ENCODE peak calls at places on chromosomes 3 and 15, in six cellular contexts. W is H9, X is H1, T is neuronal stem cell, H is IMR-90, L is mesenchymal stem cell. A is an unnamed sample.

GRCh38 chr3:112086857-112087524 is 802 bp downstream of the C3orf52 start:
- DNase-seq in W (no peak), X (no peak), T (no peak), H (peak; percentile 57), L (peak; percentile 48), A (no peak)

GRCh38 chr15:84982301-84982920 is 755 bp downstream of the PDE8A start:
- DNase-seq in W (peak; percentile 48), X (no peak), T (no peak), H (peak; percentile 18), L (peak; percentile 51), A (peak; percentile 52)

GRCh38 chr3:127697531-127698240 is 24.9 kb downstream of the ABTB1 start:
- DNase-seq in W (peak; percentile 84), X (peak; percentile 72), T (peak; percentile 47), H (peak; percentile 90), L (peak; percentile 84), A (peak; percentile 86)

GRCh38 chr3:18393906-18394305 is 31.2 kb downstream of the SATB1 start:
- DNase-seq in W (no peak), X (no peak), T (no peak), H (peak; percentile 16), L (peak; percentile 2), A (no peak)

GRCh38 chr15:90004671-90005070 is 3.5 kb downstream of the ZNF710 start:
- DNase-seq in W (no peak), X (no peak), T (no peak), H (peak; percentile 99), L (peak; percentile 97), A (no peak)

GRCh38 chr15:83207622-83208356 is at the start of gene HDGFL3:
- DNase-seq in W (peak; percentile 77), X (peak; percentile 85), T (peak; percentile 67), H (peak; percentile 39), L (peak; percentile 66), A (peak; percentile 77)

GRCh38 chr3:20140881-20141280 is 45.1 kb downstream of the SGO1 start:
- DNase-seq in W (no peak), X (no peak), T (no peak), H (no peak), L (no peak), A (no peak)

GRCh38 chr15:31482122-31482922 is 155.7 kb downstream of the KLF13 start:
- DNase-seq in W (peak; percentile 29), X (no peak), T (no peak), H (no peak), L (no peak), A (no peak)

GRCh38 chr15:40825661-40826088 is 2.8 kb downstream of the PPP1R14D start:
- DNase-seq in W (no peak), X (no peak), T (no peak), H (peak; percentile 69), L (peak; percentile 56), A (no peak)

GRCh38 chr15:75054172-75054897 is 30.9 kb downstream of the PPCDC start:
- DNase-seq in W (no peak), X (no peak), T (no peak), H (no peak), L (no peak), A (no peak)

GRCh38 chr15:99433757-99434211 is 132.0 kb upstream of the MEF2A start:
- DNase-seq in W (no peak), X (no peak), T (no peak), H (no peak), L (no peak), A (no peak)

GRCh38 chr3:122484985-122485384 is 29.8 kb downstream of the KPNA1 start:
- DNase-seq in W (no peak), X (no peak), T (no peak), H (peak; percentile 70), L (peak; percentile 75), A (no peak)

GRCh38 chr3:18127181-18127863 is 297.8 kb downstream of the SATB1 start:
- DNase-seq in W (no peak), X (no peak), T (no peak), H (no peak), L (no peak), A (no peak)

GRCh38 chr3:111465081-111465670 is 76.8 kb upstream of the CD96 start:
- DNase-seq in W (no peak), X (no peak), T (no peak), H (no peak), L (no peak), A (no peak)

GRCh38 chr3:52218454-52218853 is 7.0 kb downstream of the TLR9 start:
- DNase-seq in W (no peak), X (no peak), T (no peak), H (no peak), L (no peak), A (no peak)
- H2AK5ac ChIP-seq in W (no peak overlapping the region), X (no peak overlapping the region), T (peak overlapping the region; percentile 51), H (peak overlapping the region; percentile 82), L (no peak overlapping the region), A (no peak overlapping the region)

GRCh38 chr3:45277636-45278035 is 51.5 kb upstream of the TMEM158 start:
- DNase-seq in W (no peak), X (no peak), T (no peak), H (no peak), L (no peak), A (peak; percentile 10)
- H3K4me1 ChIP-seq in W (no peaks in the 10 kb centered on the region), X (no peaks in the 10 kb centered on the region), T (peaks cover 2% of the 10 kb centered on the region), H (peaks cover 7% of the 10 kb centered on the region), L (no peaks in the 10 kb centered on the region), A (peaks cover 6% of the 10 kb centered on the region)

GRCh38 chr3:49339947-49340800 is at the start of gene USP4:
- DNase-seq in W (peak; percentile 84), X (peak; percentile 81), T (peak; percentile 77), H (peak; percentile 87), L (peak; percentile 88), A (peak; percentile 95)

GRCh38 chr3:49341996-49342395 is 2.1 kb upstream of the USP4 start:
- DNase-seq in W (no peak), X (no peak), T (no peak), H (no peak), L (no peak), A (no peak)

GRCh38 chr3:49343163-49343562 is 3.3 kb upstream of the USP4 start:
- DNase-seq in W (no peak), X (no peak), T (no peak), H (no peak), L (no peak), A (no peak)

DNA sequence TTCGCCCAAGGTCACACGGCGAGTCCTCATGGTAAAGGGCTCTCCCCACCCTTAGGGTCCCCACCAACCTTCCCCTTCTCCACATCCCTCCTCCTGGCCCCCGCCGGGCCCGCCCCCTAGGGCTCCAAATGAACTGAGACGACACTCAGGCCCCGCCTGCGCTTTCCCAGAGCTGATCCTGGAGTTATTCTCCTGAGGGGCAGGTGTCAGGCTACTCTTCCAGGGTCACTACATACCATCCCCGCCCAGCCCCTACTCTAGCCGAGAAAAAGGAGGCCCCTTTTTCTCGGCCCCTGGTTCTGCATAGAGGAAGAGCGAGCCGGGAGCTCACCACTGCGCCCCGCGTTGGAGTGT is 283 bp downstream of the USP4 start:
- DNase-seq in W (peak; percentile 69), X (peak; percentile 66), T (no peak), H (no peak), L (peak; percentile 50), A (peak; percentile 79)
- H2AK5ac ChIP-seq in W (no peak overlapping the region), X (no peak overlapping the region), T (no peak overlapping the region), H (peak overlapping the region; percentile 94), L (no peak overlapping the region), A (no peak overlapping the region)

GRCh38 chr3:9113040-9113439 is 136.4 kb downstream of the SRGAP3 start:
- DNase-seq in W (no peak), X (no peak), T (no peak), H (no peak), L (no peak), A (no peak)
- H3K4me1 ChIP-seq in W (no peaks in the 10 kb centered on the region), X (peaks cover 2% of the 10 kb centered on the region), T (no peaks in the 10 kb centered on the region), H (no peaks in the 10 kb centered on the region), L (peaks cover 12% of the 10 kb centered on the region), A (no peaks in the 10 kb centered on the region)

A was measured in mesendoderm.